ENCODE peak calls at places on chromosomes 1 and 21, in four cellular contexts. H is K562, C is WTC11, V is HepG2. N is an unnamed sample.
A peak's percentile ranks its signal among the peaks of the same experiment; 100 is the strongest.

GRCh38 chr1:167683641-167684502 is 37.9 kb upstream of the MPZL1 start:
- DNase-seq in H (no peak), C (peak; percentile 55), V (no peak), N (no peak)

GRCh38 chr1:37901191-37901892 is 42.0 kb upstream of the MTF1 start:
- DNase-seq in H (no peak), V (no peak), C (no peak), N (peak; percentile 61)

GRCh38 chr1:67580671-67581403 is 104.2 kb upstream of the GADD45A start:
- DNase-seq in C (no peak), V (no peak), H (no peak), N (no peak)

GRCh38 chr1:156241311-156241811 is 623 bp upstream of the BGLAP start:
- DNase-seq in C (no peak), H (no peak), V (no peak), N (no peak)

GRCh38 chr1:30129421-30130055 is 593.8 kb downstream of the MATN1 start:
- DNase-seq in C (no peak), V (no peak), H (no peak), N (no peak)

GRCh38 chr1:113905435-113905861 is 322 bp downstream of the DCLRE1B start:
- DNase-seq in V (peak; percentile 15), H (peak; percentile 36), C (peak; percentile 73), N (no peak)

GRCh38 chr1:200374569-200375312 is 35.1 kb downstream of the ZNF281 start:
- DNase-seq in C (no peak), V (peak; percentile 33), H (no peak), N (no peak)

GRCh38 chr1:231210126-231210525 is 30.9 kb upstream of the GNPAT start:
- DNase-seq in C (no peak), V (no peak), H (no peak), N (no peak)

GRCh38 chr1:247681288-247681897 is 1.9 kb upstream of the OR13G1 start:
- DNase-seq in C (peak; percentile 73), V (peak; percentile 38), H (peak; percentile 53), N (no peak)

GRCh38 chr1:53508991-53509663 is 49.9 kb downstream of the DMRTB1 start:
- DNase-seq in H (no peak), V (no peak), C (no peak), N (no peak)

GRCh38 chr1:26378088-26378878 is 5.7 kb upstream of the ZNF683 start:
- DNase-seq in C (no peak), V (no peak), H (peak; percentile 99), N (peak; percentile 73)
- TF ChIP-seq TCF7 in C (no peak), V (no peak), H (peak; percentile 82), N (no peak)

DNA sequence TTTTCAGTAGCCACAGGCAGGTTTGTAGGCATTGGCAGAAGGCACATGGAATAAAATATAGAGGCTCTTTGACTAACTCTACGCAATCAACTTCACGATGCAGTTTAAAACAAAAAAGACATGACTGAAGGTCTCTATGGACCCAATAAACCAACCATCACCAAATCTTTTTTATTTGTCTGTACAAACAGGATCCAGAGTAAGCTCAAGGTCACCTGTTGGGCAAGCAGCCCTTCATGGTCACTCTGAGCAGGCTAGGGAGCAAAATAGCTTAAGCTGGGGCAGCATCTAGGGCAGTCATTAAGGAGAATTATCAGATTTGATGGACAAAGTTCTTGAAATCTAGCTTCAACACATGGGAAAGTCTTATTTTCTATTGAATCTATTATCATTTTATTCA is 26.8 kb upstream of the PROX1 start:
- DNase-seq in H (no peak), V (no peak), C (no peak), N (no peak)
- TF ChIP-seq TCF7 in H (no peak), V (no peak), C (no peak), N (no peak)

GRCh38 chr1:110556471-110556807 is 37.5 kb upstream of the KCNA10 start:
- DNase-seq in H (no peak), C (no peak), V (no peak), N (no peak)

GRCh38 chr1:110554871-110555801 is 36.2 kb upstream of the KCNA10 start:
- DNase-seq in H (peak; percentile 76), C (peak; percentile 73), V (peak; percentile 11), N (no peak)

GRCh38 chr1:110557481-110557880 is 38.5 kb upstream of the KCNA10 start:
- DNase-seq in C (no peak), V (no peak), H (no peak), N (no peak)

GRCh38 chr1:110559157-110559556 is 40.2 kb upstream of the KCNA10 start:
- DNase-seq in V (no peak), H (no peak), C (no peak), N (no peak)

DNA sequence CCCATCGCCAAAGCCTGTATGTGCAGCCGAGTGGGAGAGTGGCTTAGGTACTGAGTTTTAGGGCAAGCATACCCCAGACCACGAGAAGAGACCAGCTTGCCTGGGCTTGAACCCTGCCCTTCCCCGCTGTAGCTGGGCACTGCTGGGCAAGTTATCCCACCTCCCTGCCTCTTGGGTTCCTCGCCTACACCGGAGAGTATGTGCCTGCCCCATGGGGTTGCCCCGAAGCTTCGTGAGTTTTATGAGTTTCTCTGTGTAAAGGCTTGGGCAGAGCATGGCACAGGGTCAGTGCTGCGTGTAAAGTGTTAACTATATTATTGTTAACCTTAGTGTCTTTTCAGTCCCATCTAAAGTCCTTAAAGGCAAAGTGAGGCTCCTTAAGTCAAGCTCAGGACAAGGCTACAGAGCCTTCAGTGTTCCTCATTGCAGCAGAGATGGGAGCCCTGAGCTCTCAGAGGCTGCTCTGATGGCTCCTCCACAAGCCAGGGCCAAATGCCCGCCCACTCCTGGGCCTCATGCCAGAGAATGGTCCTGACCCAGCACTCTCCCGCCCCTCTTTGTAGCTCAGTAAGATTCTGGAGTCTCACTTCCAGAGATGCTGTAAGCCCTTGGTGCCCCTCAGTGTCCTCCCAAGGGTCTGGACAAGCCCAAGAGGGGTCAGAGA is 37.0 kb upstream of the KCNA10 start:
- DNase-seq in V (no peak), C (no peak), H (no peak), N (no peak)
- TF ChIP-seq TCF7 in V (no peak), C (no peak), H (no peak), N (no peak)

GRCh38 chr1:20440785-20441200 is 45.2 kb downstream of the CAMK2N1 start:
- DNase-seq in H (peak; percentile 91), V (peak; percentile 58), C (peak; percentile 73), N (no peak)
- TF ChIP-seq TCF7 in H (no peak), V (no peak), C (no peak), N (no peak)

GRCh38 chr1:31371560-31371959 is 1.3 kb downstream of the FABP3 start:
- DNase-seq in V (peak; percentile 20), C (no peak), H (no peak), N (no peak)
- TF ChIP-seq TCF7 in V (no peak), C (no peak), H (no peak), N (no peak)

GRCh38 chr21:28235169-28235892 is 757.3 kb downstream of the LTN1 start:
- DNase-seq in V (no peak), C (peak; percentile 24), H (no peak), N (no peak)
- TF ChIP-seq TCF7 in V (no peak), C (no peak), H (no peak), N (no peak)

GRCh38 chr1:1123581-1124507 is 8.0 kb upstream of the C1orf159 start:
- DNase-seq in C (no peak), H (no peak), V (no peak), N (no peak)
- TF ChIP-seq TCF7 in C (no peak), H (no peak), V (no peak), N (no peak)

GRCh38 chr1:16922885-16923431 is 1.2 kb downstream of the CROCC start:
- DNase-seq in H (peak; percentile 35), C (no peak), V (no peak), N (no peak)

GRCh38 chr1:16921391-16922185 is at the start of gene CROCC:
- DNase-seq in H (no peak), C (peak; percentile 91), V (no peak), N (no peak)

GRCh38 chr1:16920951-16921350 is 780 bp upstream of the CROCC start:
- DNase-seq in V (no peak), C (no peak), H (no peak), N (no peak)

GRCh38 chr1:16924216-16924918 is 2.6 kb downstream of the CROCC start:
- DNase-seq in C (no peak), V (no peak), H (no peak), N (no peak)

GRCh38 chr1:16922466-16922865 is 735 bp downstream of the CROCC start:
- DNase-seq in C (no peak), H (no peak), V (no peak), N (no peak)
- TF ChIP-seq TCF7 in C (no peak), H (no peak), V (no peak), N (no peak)

GRCh38 chr1:186722711-186723309 is 42.6 kb upstream of the PTGS2 start:
- DNase-seq in C (no peak), H (peak; percentile 35), V (peak; percentile 37), N (no peak)
- TF ChIP-seq TCF7 in C (no peak), H (no peak), V (no peak), N (no peak)